ENCODE peak calls at places on chromosome 14, in ten cellular contexts. M is uterus, B is AG04450, Z is Peyer's patch, D is psoas muscle, X is HCT116, J is left lung, S is RWPE2, K is adrenal gland, E is PC-9. N is an unnamed sample.

GRCh38 chr14:64812412-64812811 is 67.3 kb downstream of the SPTB start:
- DNase-seq in M (no peak), B (no peak), Z (peak; percentile 81), D (peak; percentile 52), X (peak; percentile 47), J (peak; percentile 78), S (no peak), K (no peak), E (peak; percentile 58), N (peak; percentile 9)

GRCh38 chr14:58755026-58755929 is 117.5 kb downstream of the DACT1 start:
- DNase-seq in M (no peak), B (no peak), Z (no peak), D (no peak), X (no peak), J (no peak), S (no peak), K (no peak), E (no peak), N (no peak)

GRCh38 chr14:103184046-103184445 is 60.8 kb downstream of the TNFAIP2 start:
- DNase-seq in M (no peak), B (no peak), Z (peak; percentile 32), D (no peak), X (no peak), J (no peak), S (no peak), K (no peak), E (no peak), N (no peak)

GRCh38 chr14:85423889-85424288 is 106.1 kb upstream of the FLRT2 start:
- DNase-seq in M (no peak), B (no peak), Z (no peak), D (no peak), X (no peak), J (no peak), S (no peak), K (no peak), E (no peak), N (no peak)

GRCh38 chr14:50067723-50068495 is 48.5 kb downstream of the VCPKMT start:
- DNase-seq in M (no peak), B (no peak), Z (peak; percentile 52), D (no peak), X (peak; percentile 21), J (no peak), S (no peak), K (no peak), E (peak; percentile 43), N (no peak)

GRCh38 chr14:100290607-100291304 is 15.5 kb downstream of the SLC25A29 start:
- DNase-seq in M (peak; percentile 20), B (no peak), Z (peak; percentile 41), D (no peak), X (no peak), J (peak; percentile 30), S (no peak), K (peak; percentile 14), E (no peak), N (no peak)

GRCh38 chr14:104248203-104249055 is 110.0 kb downstream of the KIF26A start:
- DNase-seq in M (no peak), B (no peak), Z (peak; percentile 43), D (no peak), X (no peak), J (peak; percentile 24), S (peak; percentile 58), K (no peak), E (no peak), N (no peak)

GRCh38 chr14:53124778-53125177 is 28.3 kb downstream of the DDHD1 start:
- DNase-seq in M (no peak), B (no peak), Z (no peak), D (no peak), X (no peak), J (no peak), S (no peak), K (no peak), E (no peak), N (no peak)

GRCh38 chr14:98958048-98959031 is 313.7 kb downstream of the BCL11B start:
- DNase-seq in M (no peak), B (no peak), Z (no peak), D (no peak), X (no peak), J (no peak), S (no peak), K (no peak), E (no peak), N (no peak)

GRCh38 chr14:44316647-44317432 is 190.2 kb downstream of the FSCB start:
- DNase-seq in M (no peak), B (peak; percentile 81), Z (peak; percentile 73), D (no peak), X (peak; percentile 86), J (peak; percentile 35), S (peak; percentile 90), K (peak; percentile 32), E (peak; percentile 50), N (no peak)

GRCh38 chr14:29928342-29928640 is 644 bp upstream of the PRKD1 start:
- DNase-seq in M (peak; percentile 15), B (no peak), Z (no peak), D (no peak), X (no peak), J (no peak), S (no peak), K (no peak), E (no peak), N (no peak)

GRCh38 chr14:80212025-80212402 is 710 bp upstream of the DIO2 start:
- DNase-seq in M (no peak), B (peak; percentile 23), Z (no peak), D (no peak), X (no peak), J (no peak), S (no peak), K (no peak), E (peak; percentile 41), N (no peak)

GRCh38 chr14:77794357-77794756 is 5.6 kb upstream of the ADCK1 start:
- DNase-seq in M (no peak), B (no peak), Z (no peak), D (no peak), X (no peak), J (no peak), S (no peak), K (no peak), E (no peak), N (no peak)

GRCh38 chr14:104600141-104600643 is 4.4 kb downstream of the TMEM179 start:
- DNase-seq in M (no peak), B (no peak), Z (no peak), D (peak; percentile 10), X (no peak), J (peak; percentile 31), S (peak; percentile 70), K (no peak), E (no peak), N (no peak)

GRCh38 chr14:63542231-63542999 is 762 bp downstream of the PPP2R5E start:
- DNase-seq in M (peak; percentile 20), B (no peak), Z (peak; percentile 53), D (no peak), X (no peak), J (peak; percentile 39), S (no peak), K (peak; percentile 34), E (no peak), N (no peak)

GRCh38 chr14:89502966-89503365 is 85.9 kb upstream of the FOXN3 start:
- DNase-seq in M (no peak), B (no peak), Z (no peak), D (no peak), X (no peak), J (no peak), S (no peak), K (no peak), E (no peak), N (no peak)

GRCh38 chr14:70935135-70935534 is 27.9 kb downstream of the PCNX1 start:
- DNase-seq in M (no peak), B (no peak), Z (no peak), D (no peak), X (no peak), J (no peak), S (no peak), K (no peak), E (no peak), N (no peak)

GRCh38 chr14:56471056-56471455 is 108.5 kb upstream of the TMEM260 start:
- DNase-seq in M (no peak), B (no peak), Z (no peak), D (no peak), X (no peak), J (no peak), S (no peak), K (no peak), E (no peak), N (no peak)

GRCh38 chr14:61923348-61923747 is 161.1 kb downstream of the SNAPC1 start:
- DNase-seq in M (no peak), B (peak; percentile 23), Z (no peak), D (no peak), X (no peak), J (no peak), S (no peak), K (no peak), E (no peak), N (no peak)
- TF ChIP-seq CTCF in M (no peak), B (peak; percentile 83), Z (no peak), D (no peak), X (no peak), J (no peak), S (peak; percentile 91), K (no peak), E (no peak), N (no peak)

DNA sequence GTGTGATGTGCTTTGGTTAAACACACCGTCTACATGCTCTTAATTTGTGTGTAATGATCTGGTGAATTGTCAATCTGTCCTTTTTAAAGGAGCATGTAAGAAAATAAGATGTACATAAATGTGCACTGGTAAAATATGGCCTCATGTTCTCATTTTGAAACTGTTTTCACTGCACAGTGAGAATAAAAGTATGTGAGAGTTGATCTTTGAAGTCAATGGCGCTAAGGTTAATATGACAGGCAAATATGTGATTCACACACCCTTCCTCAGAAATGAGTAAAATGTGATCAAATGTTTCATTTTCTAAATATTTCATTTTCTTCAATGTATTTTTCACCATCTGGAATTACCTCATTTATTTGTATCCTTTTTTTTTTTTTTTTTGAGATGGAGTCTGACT is 8.3 kb upstream of the RNU6-7 start:
- DNase-seq in M (no peak), B (no peak), Z (no peak), D (no peak), X (no peak), J (no peak), S (no peak), K (no peak), E (no peak), N (no peak)
- H3K27me3 ChIP-seq in M (no peaks in the 10 kb centered on the region), B (peaks cover 2% of the 10 kb centered on the region), Z (no peaks in the 10 kb centered on the region), D (no peaks in the 10 kb centered on the region), X (no peaks in the 10 kb centered on the region), J (no peaks in the 10 kb centered on the region), S (no peaks in the 10 kb centered on the region), K (no peaks in the 10 kb centered on the region), E (no peaks in the 10 kb centered on the region), N (peaks cover 7% of the 10 kb centered on the region)

DNA sequence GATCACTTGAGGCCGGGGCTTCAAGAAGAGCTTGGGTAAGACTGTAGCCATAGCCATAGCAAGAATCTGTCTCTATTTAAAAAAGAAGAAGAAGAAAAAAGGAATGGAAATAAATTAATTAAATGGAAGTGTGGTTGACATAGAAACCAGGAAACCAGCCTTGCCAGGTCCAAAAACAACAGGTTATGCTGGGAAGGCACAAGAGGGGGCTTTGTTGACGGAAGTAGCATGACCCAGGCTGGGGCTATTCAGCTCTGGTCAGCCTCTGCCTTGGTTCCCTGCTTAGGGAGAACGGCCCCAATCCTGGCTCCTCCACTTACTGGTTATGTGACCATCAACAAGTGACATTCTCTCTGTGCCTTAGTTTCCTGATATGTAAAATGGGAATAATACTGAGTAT is 14.4 kb upstream of the GPR68 start:
- DNase-seq in M (no peak), B (no peak), Z (no peak), D (no peak), X (no peak), J (no peak), S (no peak), K (no peak), E (no peak), N (no peak)
- H3K27ac ChIP-seq in M (no peak overlapping the region), B (no peak overlapping the region), Z (no peak overlapping the region), D (no peak overlapping the region), X (no peak overlapping the region), J (no peak overlapping the region), S (peak overlapping the region; percentile 89), K (no peak overlapping the region), E (no peak overlapping the region), N (no peak overlapping the region)

GRCh38 chr14:54782803-54783659 is 119.6 kb downstream of the GCH1 start:
- DNase-seq in M (no peak), B (no peak), Z (peak; percentile 73), D (no peak), X (no peak), J (peak; percentile 44), S (no peak), K (peak; percentile 32), E (no peak), N (no peak)
- TF ChIP-seq CTCF in M (no peak), B (peak; percentile 21), Z (no peak), D (no peak), X (no peak), J (no peak), S (no peak), K (no peak), E (peak; percentile 25), N (no peak)

N was measured in CD4-positive, alpha-beta T cell.